ENCODE peak calls at places on chromosomes 16 and 17, in eight cellular contexts. O is hepatocyte; T is CD4-positive, alpha-beta T cell; H is tibial nerve; X is GM06990; S is GM20000; F is IMR-90; Y is GM13977. G is an unnamed sample.

GRCh38 chr17:60457148-60457547 is 34.9 kb downstream of the CHCT1 start:
- DNase-seq in O (no peak), T (no peak), H (no peak), X (no peak), S (no peak), F (no peak), Y (no peak), G (no peak)

GRCh38 chr17:75771334-75772281 is 6.6 kb upstream of the GALK1 start:
- DNase-seq in O (peak), T (no peak), H (no peak), X (no peak), S (no peak), F (peak), Y (no peak), G (peak)

GRCh38 chr17:81931557-81932332 is 4.2 kb upstream of the MAFG start:
- DNase-seq in O (no peak), T (no peak), H (no peak), X (no peak), S (no peak), F (no peak), Y (no peak), G (no peak)

GRCh38 chr16:64586756-64587155 is 535.1 kb downstream of the CDH11 start:
- DNase-seq in O (no peak), T (no peak), H (no peak), X (no peak), S (no peak), F (no peak), Y (no peak), G (no peak)

GRCh38 chr16:81266680-81267095 is 28.2 kb downstream of the BCO1 start:
- DNase-seq in O (peak), T (no peak), H (no peak), X (no peak), S (no peak), F (no peak), Y (no peak), G (no peak)

GRCh38 chr16:57645691-57646387 is 17.4 kb downstream of the ADGRG1 start:
- DNase-seq in O (no peak), T (no peak), H (no peak), X (no peak), S (no peak), F (peak), Y (no peak), G (peak)

GRCh38 chr16:56312556-56312955 is 112.8 kb downstream of the AMFR start:
- DNase-seq in O (no peak), T (no peak), H (no peak), X (no peak), S (no peak), F (no peak), Y (no peak), G (no peak)

GRCh38 chr17:69732272-69732671 is 317.8 kb downstream of the MAP2K6 start:
- DNase-seq in O (no peak), T (no peak), H (no peak), X (no peak), S (no peak), F (peak), Y (no peak), G (peak)

GRCh38 chr16:35732046-35732810 is 2272.8 kb downstream of the TP53TG3F start:
- DNase-seq in O (no peak), T (no peak), H (no peak), X (no peak), S (no peak), F (no peak), Y (no peak), G (no peak)

GRCh38 chr17:78314683-78315354 is 45.1 kb downstream of the SOCS3 start:
- DNase-seq in O (no peak), T (no peak), H (no peak), X (no peak), S (no peak), F (no peak), Y (no peak), G (no peak)

GRCh38 chr17:42817866-42818265 is 6.2 kb downstream of the BECN1 start:
- DNase-seq in O (no peak), T (no peak), H (no peak), X (no peak), S (no peak), F (peak), Y (no peak), G (no peak)

GRCh38 chr17:20266806-20267458 is 200.4 kb downstream of the LGALS9B start:
- DNase-seq in O (peak), T (no peak), H (no peak), X (no peak), S (no peak), F (peak), Y (no peak), G (peak)

GRCh38 chr17:54982399-54982798 is 13.8 kb downstream of the STXBP4 start:
- DNase-seq in O (no peak), T (no peak), H (peak), X (no peak), S (no peak), F (peak), Y (no peak), G (peak)

GRCh38 chr16:3458852-3459361 is 15.4 kb downstream of the NAA60 start:
- DNase-seq in O (peak), T (no peak), H (no peak), X (no peak), S (peak), F (peak), Y (peak), G (peak)

GRCh38 chr17:82396601-82397435 is 21.3 kb upstream of the HEXD start:
- DNase-seq in O (no peak), T (no peak), H (peak), X (no peak), S (no peak), F (peak), Y (no peak), G (peak)

GRCh38 chr17:56833023-56833811 is 503 bp downstream of the C17orf67 start:
- DNase-seq in O (peak), T (peak), H (peak), X (peak), S (peak), F (peak), Y (peak), G (peak)

GRCh38 chr17:9003355-9004131 is 17.8 kb upstream of the NTN1 start:
- DNase-seq in O (no peak), T (no peak), H (no peak), X (no peak), S (peak), F (no peak), Y (peak), G (no peak)

GRCh38 chr16:75341934-75342811 is 90.7 kb upstream of the BCAR1 start:
- DNase-seq in O (peak), T (no peak), H (no peak), X (no peak), S (no peak), F (peak), Y (no peak), G (peak)

GRCh38 chr16:75203106-75203505 is 3.9 kb downstream of the CTRB2 start:
- DNase-seq in O (no peak), T (no peak), H (no peak), X (no peak), S (no peak), F (no peak), Y (no peak), G (no peak)

GRCh38 chr17:7673239-7673638 is 14.1 kb downstream of the TP53 start:
- DNase-seq in O (no peak), T (no peak), H (no peak), X (no peak), S (no peak), F (no peak), Y (peak), G (no peak)

GRCh38 chr17:57810740-57811632 is 38.9 kb downstream of the MRPS23 start:
- DNase-seq in O (peak), T (no peak), H (peak), X (no peak), S (no peak), F (peak), Y (no peak), G (peak)

GRCh38 chr16:9909072-9909471 is 273.2 kb downstream of the GRIN2A start:
- DNase-seq in O (no peak), T (no peak), H (no peak), X (no peak), S (no peak), F (no peak), Y (no peak), G (no peak)

GRCh38 chr16:25027781-25028180 is 12.6 kb upstream of the ARHGAP17 start:
- DNase-seq in O (no peak), T (no peak), H (no peak), X (no peak), S (no peak), F (no peak), Y (no peak), G (no peak)

GRCh38 chr17:39628655-39629493 is 2.1 kb downstream of the PPP1R1B start:
- DNase-seq in O (no peak), T (no peak), H (no peak), X (no peak), S (no peak), F (no peak), Y (no peak), G (no peak)

GRCh38 chr16:88408561-88408960 is 25.8 kb downstream of the ZNF469 start:
- DNase-seq in O (no peak), T (no peak), H (no peak), X (no peak), S (no peak), F (no peak), Y (no peak), G (peak)

GRCh38 chr16:57649846-57650245 is 18.3 kb upstream of the ADGRG3 start:
- DNase-seq in O (no peak), T (no peak), H (no peak), X (no peak), S (no peak), F (no peak), Y (no peak), G (no peak)

GRCh38 chr17:81419333-81419885 is 24.2 kb downstream of the BAHCC1 start:
- DNase-seq in O (peak), T (no peak), H (no peak), X (no peak), S (no peak), F (peak), Y (no peak), G (peak)

GRCh38 chr17:81509687-81510523 is 2.7 kb downstream of the ACTG1 start:
- DNase-seq in O (no peak), T (no peak), H (no peak), X (no peak), S (no peak), F (no peak), Y (no peak), G (peak)

GRCh38 chr16:75323198-75323597 is 71.8 kb upstream of the BCAR1 start:
- DNase-seq in O (no peak), T (no peak), H (no peak), X (no peak), S (no peak), F (no peak), Y (no peak), G (no peak)

GRCh38 chr16:85546585-85547447 is 66.3 kb upstream of the GSE1 start:
- DNase-seq in O (no peak), T (no peak), H (no peak), X (no peak), S (no peak), F (no peak), Y (no peak), G (no peak)
- TF ChIP-seq CTCF in O (peak), T (no peak), H (no peak), X (no peak), S (no peak), F (no peak), Y (no peak), G (peak)

DNA sequence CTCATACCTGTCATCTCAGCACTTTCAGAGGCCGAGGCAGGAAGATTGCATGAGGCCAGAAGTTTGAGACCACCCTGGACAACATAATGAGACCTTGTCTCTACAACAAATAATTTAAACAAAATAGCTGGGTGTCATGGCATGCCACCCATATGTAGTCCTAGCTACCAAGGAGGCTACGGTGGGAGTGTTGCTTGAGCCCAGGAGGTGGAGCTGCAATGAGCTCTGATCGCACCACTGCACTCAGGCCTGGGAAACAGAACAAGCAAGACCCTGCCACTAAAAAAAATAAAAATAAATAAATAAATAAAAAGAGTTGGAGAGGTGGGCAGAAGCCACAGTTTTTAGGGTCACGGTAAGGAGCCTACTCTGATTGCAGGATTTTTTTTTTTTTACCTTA is 136.0 kb downstream of the TANC2 start:
- DNase-seq in O (no peak), T (no peak), H (no peak), X (no peak), S (no peak), F (no peak), Y (no peak), G (no peak)
- TF ChIP-seq CTCF in O (no peak), T (no peak), H (no peak), X (no peak), S (no peak), F (no peak), Y (no peak), G (no peak)

GRCh38 chr16:5077304-5077703 is 5.7 kb downstream of the ALG1 start:
- DNase-seq in O (no peak), T (no peak), H (no peak), X (no peak), S (no peak), F (no peak), Y (no peak), G (no peak)
- TF ChIP-seq CTCF in O (no peak), T (no peak), H (no peak), X (no peak), S (no peak), F (no peak), Y (no peak), G (no peak)

GRCh38 chr17:2174048-2174447 is 119.1 kb downstream of the HIC1 start:
- DNase-seq in O (no peak), T (no peak), H (no peak), X (no peak), S (no peak), F (peak), Y (no peak), G (peak)

GRCh38 chr17:2173005-2173404 is 118.1 kb downstream of the HIC1 start:
- DNase-seq in O (no peak), T (no peak), H (no peak), X (no peak), S (no peak), F (peak), Y (no peak), G (peak)

GRCh38 chr17:2171725-2172446 is 117.0 kb downstream of the HIC1 start:
- DNase-seq in O (peak), T (no peak), H (peak), X (no peak), S (no peak), F (peak), Y (no peak), G (peak)

GRCh38 chr17:2172447-2172938 is 117.6 kb downstream of the HIC1 start:
- DNase-seq in O (peak), T (no peak), H (no peak), X (no peak), S (no peak), F (peak), Y (no peak), G (peak)

GRCh38 chr17:2170023-2170422 is 115.1 kb downstream of the HIC1 start:
- DNase-seq in O (no peak), T (no peak), H (no peak), X (no peak), S (peak), F (no peak), Y (peak), G (no peak)
- TF ChIP-seq CTCF in O (no peak), T (no peak), H (no peak), X (peak), S (peak), F (no peak), Y (peak), G (no peak)

DNA sequence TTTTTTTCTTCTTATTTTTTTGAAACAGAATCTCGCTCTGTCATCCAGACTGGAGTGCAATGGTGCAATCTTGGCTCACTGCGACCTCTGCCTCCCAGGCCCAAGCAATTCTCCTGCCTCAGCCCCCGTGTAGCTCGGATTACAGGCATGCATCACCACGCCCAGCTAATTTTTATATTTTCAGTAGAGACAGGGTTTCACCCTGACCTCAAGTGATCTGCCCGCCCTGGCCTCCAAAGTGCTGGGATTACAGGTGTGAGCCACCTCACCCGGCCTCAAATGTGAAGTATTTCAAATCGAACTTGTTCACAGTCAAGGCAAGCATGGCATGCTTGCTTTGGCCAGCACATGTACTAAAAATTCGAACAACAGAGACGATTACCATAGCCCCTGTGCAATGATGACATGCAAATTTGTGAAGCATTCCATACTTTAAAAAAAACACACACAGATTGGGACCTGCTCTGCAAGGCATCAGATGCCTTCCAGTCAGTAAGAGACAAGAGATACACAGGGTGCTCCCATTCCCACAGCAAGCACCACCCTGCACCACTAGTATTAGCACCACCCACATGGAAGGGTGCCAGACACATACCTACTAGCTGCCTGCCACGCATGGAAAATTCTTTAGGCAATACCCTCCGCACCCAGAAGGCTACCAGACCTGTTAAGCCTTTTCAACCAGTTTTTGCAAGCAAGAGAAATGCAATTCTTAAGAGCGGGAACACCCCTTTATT is 47.2 kb downstream of the ANKRD11 start:
- DNase-seq in O (peak), T (no peak), H (no peak), X (no peak), S (no peak), F (peak), Y (no peak), G (peak)
- TF ChIP-seq CTCF in O (no peak), T (no peak), H (no peak), X (no peak), S (no peak), F (peak), Y (no peak), G (peak)

GRCh38 chr16:53415504-53415903 is 18.8 kb upstream of the RBL2 start:
- DNase-seq in O (peak), T (no peak), H (no peak), X (no peak), S (no peak), F (no peak), Y (no peak), G (no peak)
- TF ChIP-seq CTCF in O (peak), T (no peak), H (no peak), X (peak), S (peak), F (no peak), Y (no peak), G (no peak)

DNA sequence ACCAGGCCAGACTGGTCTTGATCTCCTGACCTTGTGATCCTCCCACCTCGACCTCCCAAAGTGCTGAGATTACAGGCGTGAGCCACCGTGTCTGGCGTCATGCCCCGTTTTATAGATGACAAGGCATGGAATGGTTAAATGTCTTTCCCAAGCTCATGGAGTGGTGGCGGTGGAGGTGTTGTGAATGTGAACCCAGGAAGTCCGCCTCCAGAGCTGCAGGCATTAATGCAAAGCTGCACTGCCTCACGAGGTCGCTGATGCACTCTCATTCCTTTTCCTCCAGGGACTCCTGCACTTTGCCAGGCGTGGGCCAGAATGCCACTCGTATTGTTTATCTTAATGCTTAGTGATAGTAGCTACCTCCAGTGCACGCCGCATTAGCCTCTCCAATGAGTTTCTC is 149.6 kb downstream of the WWOX start:
- DNase-seq in O (peak), T (no peak), H (no peak), X (no peak), S (no peak), F (no peak), Y (no peak), G (no peak)
- TF ChIP-seq CTCF in O (peak), T (no peak), H (no peak), X (no peak), S (no peak), F (no peak), Y (no peak), G (no peak)

DNA sequence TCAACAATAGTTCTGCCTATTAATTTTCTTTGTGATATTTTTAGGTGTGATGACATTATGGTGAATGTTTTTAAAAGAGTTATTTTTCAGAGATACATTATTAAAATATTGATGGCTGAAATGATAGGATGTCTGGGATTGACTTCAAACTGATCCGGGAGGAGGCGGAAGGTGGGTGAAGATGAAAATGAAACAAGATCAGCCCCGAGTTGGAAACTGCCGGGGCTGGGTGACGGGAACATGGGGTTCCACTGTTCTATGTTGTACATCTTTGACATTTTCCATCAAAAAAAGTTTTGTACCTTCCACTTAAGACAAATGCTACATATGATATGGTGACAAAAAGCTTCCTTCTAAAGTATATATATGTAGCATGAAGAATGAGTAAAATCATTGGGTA is 336.9 kb downstream of the XYLT1 start:
- DNase-seq in O (no peak), T (no peak), H (no peak), X (no peak), S (no peak), F (no peak), Y (no peak), G (no peak)
- TF ChIP-seq CTCF in O (no peak), T (no peak), H (no peak), X (no peak), S (no peak), F (no peak), Y (no peak), G (no peak)

GRCh38 chr17:37358830-37359681 is 16.7 kb upstream of the C17orf78 start:
- DNase-seq in O (peak), T (peak), H (peak), X (peak), S (peak), F (peak), Y (peak), G (peak)
- TF ChIP-seq CTCF in O (peak), T (no peak), H (peak), X (no peak), S (no peak), F (peak), Y (peak), G (no peak)

G was measured in fibroblast of the aortic adventitia.